ENCODE peak calls at places on chromosomes 4 and X, in seven cellular contexts. One of them, this sample, is unnamed.

GRCh38 chrX:21798677-21799219 is 40.7 kb upstream of the MBTPS2 start:
- DNase-seq in tibial nerve: no peak
- DNase-seq in transverse colon: no peak
- DNase-seq in esophagus squamous epithelium: no peak
- DNase-seq in NB4: no peak
- DNase-seq in suprapubic skin: no peak
- DNase-seq in A549: peak; percentile 20
- DNase-seq in this sample: peak; percentile 11

GRCh38 chr4:184401397-184402171 is 72.8 kb downstream of the IRF2 start:
- DNase-seq in tibial nerve: no peak
- DNase-seq in transverse colon: no peak
- DNase-seq in esophagus squamous epithelium: no peak
- DNase-seq in NB4: no peak
- DNase-seq in suprapubic skin: no peak
- DNase-seq in A549: no peak
- DNase-seq in this sample: no peak

GRCh38 chrX:63764946-63765345 is 20.1 kb downstream of the ARHGEF9 start:
- DNase-seq in tibial nerve: no peak
- DNase-seq in transverse colon: no peak
- DNase-seq in esophagus squamous epithelium: no peak
- DNase-seq in NB4: no peak
- DNase-seq in suprapubic skin: no peak
- DNase-seq in A549: no peak
- DNase-seq in this sample: peak; percentile 21

GRCh38 chr4:37645736-37646135 is 40.4 kb downstream of the RELL1 start:
- DNase-seq in tibial nerve: no peak
- DNase-seq in transverse colon: no peak
- DNase-seq in esophagus squamous epithelium: no peak
- DNase-seq in NB4: no peak
- DNase-seq in suprapubic skin: no peak
- DNase-seq in A549: no peak
- DNase-seq in this sample: no peak

GRCh38 chr4:166198921-166199320 is 325.9 kb downstream of the TLL1 start:
- DNase-seq in tibial nerve: no peak
- DNase-seq in transverse colon: no peak
- DNase-seq in esophagus squamous epithelium: no peak
- DNase-seq in NB4: no peak
- DNase-seq in suprapubic skin: no peak
- DNase-seq in A549: no peak
- DNase-seq in this sample: no peak

GRCh38 chr4:153267915-153268694 is 63.9 kb downstream of the TRIM2 start:
- DNase-seq in tibial nerve: no peak
- DNase-seq in transverse colon: peak; percentile 46
- DNase-seq in esophagus squamous epithelium: no peak
- DNase-seq in NB4: no peak
- DNase-seq in suprapubic skin: no peak
- DNase-seq in A549: no peak
- DNase-seq in this sample: no peak

GRCh38 chrX:108020631-108021030 is 24.2 kb upstream of the VSIG1 start:
- DNase-seq in tibial nerve: no peak
- DNase-seq in transverse colon: no peak
- DNase-seq in esophagus squamous epithelium: no peak
- DNase-seq in NB4: peak; percentile 20
- DNase-seq in suprapubic skin: no peak
- DNase-seq in A549: peak; percentile 46
- DNase-seq in this sample: no peak

GRCh38 chr4:3494501-3494900 is 31.4 kb downstream of the DOK7 start:
- DNase-seq in tibial nerve: no peak
- DNase-seq in transverse colon: no peak
- DNase-seq in esophagus squamous epithelium: no peak
- DNase-seq in NB4: no peak
- DNase-seq in suprapubic skin: no peak
- DNase-seq in A549: no peak
- DNase-seq in this sample: no peak

GRCh38 chrX:115360220-115360781 is 70.8 kb downstream of the LUZP4 start:
- DNase-seq in tibial nerve: no peak
- DNase-seq in transverse colon: no peak
- DNase-seq in esophagus squamous epithelium: no peak
- DNase-seq in NB4: no peak
- DNase-seq in suprapubic skin: no peak
- DNase-seq in A549: no peak
- DNase-seq in this sample: no peak

GRCh38 chrX:107678957-107679740 is 50.8 kb downstream of the PRPS1 start:
- DNase-seq in tibial nerve: peak; percentile 87
- DNase-seq in transverse colon: peak; percentile 79
- DNase-seq in esophagus squamous epithelium: peak; percentile 39
- DNase-seq in NB4: peak; percentile 91
- DNase-seq in suprapubic skin: peak; percentile 92
- DNase-seq in A549: peak; percentile 24
- DNase-seq in this sample: peak; percentile 23

GRCh38 chrX:9240956-9241355 is 207.0 kb upstream of the FAM9B start:
- DNase-seq in tibial nerve: no peak
- DNase-seq in transverse colon: no peak
- DNase-seq in esophagus squamous epithelium: no peak
- DNase-seq in NB4: no peak
- DNase-seq in suprapubic skin: no peak
- DNase-seq in A549: no peak
- DNase-seq in this sample: no peak

GRCh38 chr4:2051086-2051485 is 8.0 kb upstream of the NAT8L start:
- DNase-seq in tibial nerve: no peak
- DNase-seq in transverse colon: no peak
- DNase-seq in esophagus squamous epithelium: no peak
- DNase-seq in NB4: peak; percentile 1
- DNase-seq in suprapubic skin: no peak
- DNase-seq in A549: no peak
- DNase-seq in this sample: no peak

GRCh38 chr4:76305033-76305687 is 1.4 kb upstream of the STBD1 start:
- DNase-seq in tibial nerve: no peak
- DNase-seq in transverse colon: no peak
- DNase-seq in esophagus squamous epithelium: no peak
- DNase-seq in NB4: peak; percentile 53
- DNase-seq in suprapubic skin: no peak
- DNase-seq in A549: no peak
- DNase-seq in this sample: no peak

GRCh38 chr4:76308548-76308947 is 2.0 kb downstream of the STBD1 start:
- DNase-seq in tibial nerve: no peak
- DNase-seq in transverse colon: no peak
- DNase-seq in esophagus squamous epithelium: no peak
- DNase-seq in NB4: no peak
- DNase-seq in suprapubic skin: no peak
- DNase-seq in A549: no peak
- DNase-seq in this sample: no peak

GRCh38 chr4:76306882-76307669 is 543 bp downstream of the STBD1 start:
- DNase-seq in tibial nerve: no peak
- DNase-seq in transverse colon: peak; percentile 80
- DNase-seq in esophagus squamous epithelium: no peak
- DNase-seq in NB4: peak; percentile 76
- DNase-seq in suprapubic skin: peak; percentile 71
- DNase-seq in A549: peak; percentile 68
- DNase-seq in this sample: peak; percentile 45

GRCh38 chr4:76307670-76308014 is 1.1 kb downstream of the STBD1 start:
- DNase-seq in tibial nerve: no peak
- DNase-seq in transverse colon: peak; percentile 57
- DNase-seq in esophagus squamous epithelium: no peak
- DNase-seq in NB4: no peak
- DNase-seq in suprapubic skin: no peak
- DNase-seq in A549: no peak
- DNase-seq in this sample: no peak

GRCh38 chr4:76305971-76306881 is at the start of gene STBD1:
- DNase-seq in tibial nerve: peak; percentile 26
- DNase-seq in transverse colon: peak; percentile 89
- DNase-seq in esophagus squamous epithelium: no peak
- DNase-seq in NB4: peak; percentile 82
- DNase-seq in suprapubic skin: peak; percentile 72
- DNase-seq in A549: peak; percentile 69
- DNase-seq in this sample: peak; percentile 45
- TF ChIP-seq POLR2A in tibial nerve: no peak
- TF ChIP-seq POLR2A in transverse colon: peak; percentile 88
- TF ChIP-seq POLR2A in esophagus squamous epithelium: peak; percentile 15
- TF ChIP-seq POLR2A in NB4: peak; percentile 37
- TF ChIP-seq POLR2A in suprapubic skin: no peak
- TF ChIP-seq POLR2A in A549: peak; percentile 41
- TF ChIP-seq POLR2A in this sample: peak; percentile 58

GRCh38 chr4:121061215-121061614 is 11.1 kb downstream of the NDNF start:
- DNase-seq in tibial nerve: no peak
- DNase-seq in transverse colon: no peak
- DNase-seq in esophagus squamous epithelium: no peak
- DNase-seq in NB4: no peak
- DNase-seq in suprapubic skin: no peak
- DNase-seq in A549: no peak
- DNase-seq in this sample: no peak

GRCh38 chr4:121061861-121062260 is 10.5 kb downstream of the NDNF start:
- DNase-seq in tibial nerve: no peak
- DNase-seq in transverse colon: no peak
- DNase-seq in esophagus squamous epithelium: no peak
- DNase-seq in NB4: no peak
- DNase-seq in suprapubic skin: no peak
- DNase-seq in A549: no peak
- DNase-seq in this sample: no peak

GRCh38 chr4:121057466-121057911 is 14.8 kb downstream of the NDNF start:
- DNase-seq in tibial nerve: no peak
- DNase-seq in transverse colon: no peak
- DNase-seq in esophagus squamous epithelium: no peak
- DNase-seq in NB4: no peak
- DNase-seq in suprapubic skin: no peak
- DNase-seq in A549: no peak
- DNase-seq in this sample: no peak

GRCh38 chr4:121064482-121064881 is 7.9 kb downstream of the NDNF start:
- DNase-seq in tibial nerve: no peak
- DNase-seq in transverse colon: no peak
- DNase-seq in esophagus squamous epithelium: no peak
- DNase-seq in NB4: no peak
- DNase-seq in suprapubic skin: no peak
- DNase-seq in A549: no peak
- DNase-seq in this sample: no peak

DNA sequence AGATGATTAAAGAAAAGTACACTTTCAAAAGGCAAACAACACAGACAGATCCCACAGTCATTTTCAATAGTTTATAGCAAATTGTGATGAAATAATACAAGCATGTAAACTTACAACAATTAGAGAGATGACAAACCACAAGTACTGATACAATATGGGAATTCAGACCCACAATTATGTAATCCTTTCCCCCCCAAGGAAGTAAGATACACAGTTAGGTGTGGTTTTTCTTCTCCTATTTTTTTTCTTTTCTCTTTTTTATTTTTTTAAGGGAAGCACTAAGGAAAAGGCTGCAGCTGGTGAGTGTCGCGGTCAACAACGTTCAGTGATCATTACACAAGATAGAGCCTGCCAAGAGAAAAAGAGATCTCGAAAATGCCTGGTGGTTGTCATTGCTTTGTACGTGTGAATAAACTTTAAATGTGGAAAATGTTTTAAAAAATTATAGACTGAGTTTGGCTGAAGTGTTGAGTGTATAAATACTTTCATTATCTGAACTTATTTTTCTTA is 9.8 kb downstream of the NDNF start:
- DNase-seq in tibial nerve: no peak
- DNase-seq in transverse colon: no peak
- DNase-seq in esophagus squamous epithelium: no peak
- DNase-seq in NB4: peak; percentile 30
- DNase-seq in suprapubic skin: no peak
- DNase-seq in A549: no peak
- DNase-seq in this sample: no peak
- TF ChIP-seq POLR2A in tibial nerve: no peak
- TF ChIP-seq POLR2A in transverse colon: no peak
- TF ChIP-seq POLR2A in esophagus squamous epithelium: no peak
- TF ChIP-seq POLR2A in NB4: no peak
- TF ChIP-seq POLR2A in suprapubic skin: no peak
- TF ChIP-seq POLR2A in A549: no peak
- TF ChIP-seq POLR2A in this sample: no peak

DNA sequence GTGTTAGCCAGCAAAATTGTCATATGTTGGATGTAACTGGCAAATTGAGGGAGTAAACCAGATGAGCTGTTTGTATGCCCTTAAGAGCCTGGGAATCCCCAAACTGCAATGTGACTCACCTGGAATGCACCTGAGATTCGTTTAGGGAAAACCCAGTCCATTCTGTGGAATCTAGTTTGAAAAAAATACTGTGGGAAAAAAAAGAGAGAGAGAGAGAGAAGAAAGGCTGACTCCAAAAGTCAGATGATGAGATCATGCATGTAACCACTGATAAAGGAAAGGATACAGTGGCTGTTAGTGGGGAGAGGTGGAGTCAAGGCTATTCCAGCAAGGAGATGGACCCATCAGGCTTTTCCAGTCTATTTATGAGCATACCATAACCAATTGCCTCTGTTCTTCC is 48.5 kb downstream of the SLC9A7 start:
- DNase-seq in tibial nerve: no peak
- DNase-seq in transverse colon: no peak
- DNase-seq in esophagus squamous epithelium: no peak
- DNase-seq in NB4: no peak
- DNase-seq in suprapubic skin: no peak
- DNase-seq in A549: peak; percentile 26
- DNase-seq in this sample: no peak
- TF ChIP-seq POLR2A in tibial nerve: no peak
- TF ChIP-seq POLR2A in transverse colon: no peak
- TF ChIP-seq POLR2A in esophagus squamous epithelium: no peak
- TF ChIP-seq POLR2A in NB4: no peak
- TF ChIP-seq POLR2A in suprapubic skin: no peak
- TF ChIP-seq POLR2A in A549: no peak
- TF ChIP-seq POLR2A in this sample: no peak

GRCh38 chr4:80202784-80203553 is 5.7 kb downstream of the PRDM8 start:
- DNase-seq in tibial nerve: no peak
- DNase-seq in transverse colon: peak; percentile 53
- DNase-seq in esophagus squamous epithelium: peak; percentile 9
- DNase-seq in NB4: peak; percentile 87
- DNase-seq in suprapubic skin: peak; percentile 66
- DNase-seq in A549: peak; percentile 10
- DNase-seq in this sample: no peak

GRCh38 chr4:80201326-80202151 is 4.2 kb downstream of the PRDM8 start:
- DNase-seq in tibial nerve: no peak
- DNase-seq in transverse colon: peak; percentile 45
- DNase-seq in esophagus squamous epithelium: peak; percentile 20
- DNase-seq in NB4: peak; percentile 93
- DNase-seq in suprapubic skin: peak; percentile 74
- DNase-seq in A549: no peak
- DNase-seq in this sample: no peak

GRCh38 chr4:80204433-80204832 is 7.1 kb downstream of the PRDM8 start:
- DNase-seq in tibial nerve: no peak
- DNase-seq in transverse colon: no peak
- DNase-seq in esophagus squamous epithelium: no peak
- DNase-seq in NB4: no peak
- DNase-seq in suprapubic skin: no peak
- DNase-seq in A549: no peak
- DNase-seq in this sample: no peak

GRCh38 chr4:80199947-80200346 is 2.6 kb downstream of the PRDM8 start:
- DNase-seq in tibial nerve: no peak
- DNase-seq in transverse colon: no peak
- DNase-seq in esophagus squamous epithelium: no peak
- DNase-seq in NB4: no peak
- DNase-seq in suprapubic skin: no peak
- DNase-seq in A549: no peak
- DNase-seq in this sample: no peak

DNA sequence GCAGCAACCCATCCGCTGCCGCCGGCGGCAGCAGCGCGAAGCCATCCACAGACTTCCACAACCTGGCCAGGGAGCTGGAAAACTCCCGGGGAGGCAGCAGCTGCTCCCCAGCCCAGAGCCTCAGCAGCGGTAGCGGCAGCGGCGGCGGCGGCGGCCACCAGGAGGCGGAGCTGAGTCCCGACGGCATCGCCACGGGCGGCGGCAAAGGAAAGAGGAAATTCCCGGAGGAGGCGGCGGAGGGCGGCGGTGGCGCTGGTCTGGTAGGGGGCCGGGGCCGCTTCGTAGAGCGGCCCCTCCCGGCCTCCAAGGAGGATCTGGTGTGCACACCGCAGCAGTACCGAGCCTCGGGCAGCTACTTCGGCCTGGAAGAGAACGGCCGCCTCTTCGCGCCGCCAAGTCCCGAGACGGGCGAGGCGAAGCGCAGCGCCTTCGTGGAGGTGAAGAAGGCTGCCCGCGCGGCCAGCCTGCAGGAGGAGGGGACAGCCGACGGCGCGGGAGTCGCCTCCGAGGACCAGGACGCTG is 4.9 kb downstream of the PRDM8 start:
- DNase-seq in tibial nerve: peak; percentile 73
- DNase-seq in transverse colon: peak; percentile 89
- DNase-seq in esophagus squamous epithelium: peak; percentile 17
- DNase-seq in NB4: peak; percentile 89
- DNase-seq in suprapubic skin: peak; percentile 90
- DNase-seq in A549: peak; percentile 61
- DNase-seq in this sample: no peak
- TF ChIP-seq POLR2A in tibial nerve: no peak
- TF ChIP-seq POLR2A in transverse colon: no peak
- TF ChIP-seq POLR2A in esophagus squamous epithelium: no peak
- TF ChIP-seq POLR2A in NB4: peak; percentile 10
- TF ChIP-seq POLR2A in suprapubic skin: no peak
- TF ChIP-seq POLR2A in A549: no peak
- TF ChIP-seq POLR2A in this sample: no peak